ENCODE peak calls at places on chromosomes 7 and 10, in five cellular contexts. S is astrocyte of the cerebellum, P is B cell, C is GM10248, Z is tibial artery. J is an unnamed sample.

GRCh38 chr10:16788125-16788524 is 29.1 kb downstream of the RSU1 start:
- DNase-seq in Z (no peak), C (no peak), S (no peak), P (no peak), J (no peak)

GRCh38 chr7:124152859-124153692 is 120.2 kb upstream of the TMEM229A start:
- DNase-seq in Z (no peak), S (no peak), C (no peak), P (no peak), J (no peak)

GRCh38 chr10:60878224-60878623 is 65.8 kb downstream of the RHOBTB1 start:
- DNase-seq in C (no peak), P (no peak), S (no peak), Z (no peak), J (no peak)

GRCh38 chr10:45294681-45295080 is 20.7 kb downstream of the OR13A1 start:
- DNase-seq in Z (no peak), C (no peak), S (no peak), P (no peak), J (no peak)

GRCh38 chr7:2713370-2713769 is 25.4 kb downstream of the AMZ1 start:
- DNase-seq in C (no peak), S (no peak), P (no peak), Z (no peak), J (no peak)

GRCh38 chr7:55964802-55965470 is 551 bp downstream of the NIPSNAP2 start:
- DNase-seq in P (no peak), Z (peak; percentile 51), C (peak; percentile 87), S (no peak), J (no peak)

GRCh38 chr7:93715234-93715633 is 140.7 kb upstream of the CALCR start:
- DNase-seq in Z (peak; percentile 34), P (no peak), C (no peak), S (peak; percentile 5), J (no peak)

GRCh38 chr10:71581376-71581775 is 138.2 kb downstream of the C10orf105 start:
- DNase-seq in S (no peak), P (no peak), Z (no peak), C (no peak), J (no peak)

GRCh38 chr7:114574384-114574783 is 159.8 kb downstream of the FOXP2 start:
- DNase-seq in Z (no peak), P (no peak), C (no peak), S (peak; percentile 12), J (no peak)

GRCh38 chr7:143408686-143409551 is at the start of gene EPHA1:
- DNase-seq in Z (no peak), P (peak; percentile 87), C (no peak), S (no peak), J (no peak)

GRCh38 chr10:115094605-115095004 is 1.4 kb downstream of the ATRNL1 start:
- DNase-seq in Z (no peak), C (no peak), S (no peak), P (no peak), J (no peak)

GRCh38 chr7:137669706-137670105 is 177.1 kb downstream of the DGKI start:
- DNase-seq in S (no peak), Z (no peak), C (no peak), P (no peak), J (no peak)

GRCh38 chr7:66250711-66251110 is 45.6 kb downstream of the TPST1 start:
- DNase-seq in C (no peak), S (no peak), P (no peak), Z (no peak), J (no peak)

GRCh38 chr10:3852147-3852904 is 67.3 kb upstream of the KLF6 start:
- DNase-seq in S (peak; percentile 97), C (peak; percentile 73), P (no peak), Z (peak; percentile 90), J (peak; percentile 72)

GRCh38 chr10:3853016-3853415 is 68.0 kb upstream of the KLF6 start:
- DNase-seq in P (no peak), Z (no peak), C (no peak), S (no peak), J (no peak)

GRCh38 chr10:3853547-3853989 is 68.6 kb upstream of the KLF6 start:
- DNase-seq in Z (no peak), S (peak; percentile 23), P (no peak), C (no peak), J (no peak)

GRCh38 chr10:3848768-3849643 is 64.0 kb upstream of the KLF6 start:
- DNase-seq in C (no peak), P (no peak), Z (no peak), S (no peak), J (no peak)

GRCh38 chr10:3850999-3851937 is 66.3 kb upstream of the KLF6 start:
- DNase-seq in C (peak; percentile 52), S (peak; percentile 3), P (peak; percentile 57), Z (peak; percentile 45), J (no peak)
- TF ChIP-seq CTCF in C (no peak), S (no peak), P (no peak), Z (no peak), J (no peak)

DNA sequence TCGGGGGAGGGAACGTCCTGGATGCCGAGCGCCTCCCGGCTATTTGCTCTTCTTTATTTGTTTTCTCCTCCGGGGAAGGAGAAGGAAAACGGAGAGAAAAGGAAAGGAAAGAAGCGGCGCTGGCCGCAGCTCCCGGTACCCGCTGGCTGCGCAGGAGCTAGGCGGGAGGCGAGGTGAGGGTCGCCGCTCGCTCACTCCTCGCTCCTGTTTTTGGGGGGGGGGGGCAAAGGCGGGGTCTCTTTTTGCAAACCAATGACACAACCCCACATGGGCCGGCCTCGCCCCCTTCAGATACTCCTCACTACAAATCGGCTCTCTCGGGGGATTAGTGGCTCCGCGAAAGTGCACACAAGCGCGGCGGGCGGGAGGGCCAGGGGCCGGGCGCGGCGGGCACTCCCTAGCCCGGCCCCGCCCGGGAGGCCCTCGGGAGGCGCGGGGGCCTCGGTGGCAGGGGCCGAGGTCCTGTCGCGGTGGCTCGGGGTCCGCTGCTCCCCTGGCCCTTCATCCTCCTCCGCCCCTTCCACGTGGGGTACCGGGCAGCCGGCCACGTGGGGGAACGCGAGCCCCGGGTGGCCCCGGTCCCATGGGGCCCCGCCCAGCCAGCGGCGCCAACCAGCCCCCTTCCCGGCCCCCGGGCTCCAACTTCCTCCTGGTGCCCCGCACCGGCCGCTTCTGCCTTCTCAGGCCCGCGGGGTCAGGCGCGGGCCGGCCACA is 650 bp upstream of the CTBP2 start:
- DNase-seq in P (peak; percentile 71), Z (peak; percentile 92), S (peak; percentile 61), C (peak; percentile 40), J (no peak)
- TF ChIP-seq CTCF in P (no peak), Z (peak; percentile 47), S (no peak), C (no peak), J (no peak)

GRCh38 chr7:128452552-128452951 is 3.1 kb upstream of the HILPDA start:
- DNase-seq in Z (no peak), P (no peak), C (no peak), S (no peak), J (no peak)

GRCh38 chr7:128458956-128459355 is 3.3 kb downstream of the HILPDA start:
- DNase-seq in S (no peak), Z (no peak), C (no peak), P (no peak), J (no peak)

GRCh38 chr7:128453836-128454804 is 1.6 kb upstream of the HILPDA start:
- DNase-seq in S (peak; percentile 91), C (no peak), Z (peak; percentile 89), P (no peak), J (peak; percentile 75)

GRCh38 chr7:128455556-128456254 is at the start of gene HILPDA:
- DNase-seq in C (peak; percentile 97), P (peak; percentile 98), Z (peak; percentile 93), S (peak; percentile 97), J (peak; percentile 73)

DNA sequence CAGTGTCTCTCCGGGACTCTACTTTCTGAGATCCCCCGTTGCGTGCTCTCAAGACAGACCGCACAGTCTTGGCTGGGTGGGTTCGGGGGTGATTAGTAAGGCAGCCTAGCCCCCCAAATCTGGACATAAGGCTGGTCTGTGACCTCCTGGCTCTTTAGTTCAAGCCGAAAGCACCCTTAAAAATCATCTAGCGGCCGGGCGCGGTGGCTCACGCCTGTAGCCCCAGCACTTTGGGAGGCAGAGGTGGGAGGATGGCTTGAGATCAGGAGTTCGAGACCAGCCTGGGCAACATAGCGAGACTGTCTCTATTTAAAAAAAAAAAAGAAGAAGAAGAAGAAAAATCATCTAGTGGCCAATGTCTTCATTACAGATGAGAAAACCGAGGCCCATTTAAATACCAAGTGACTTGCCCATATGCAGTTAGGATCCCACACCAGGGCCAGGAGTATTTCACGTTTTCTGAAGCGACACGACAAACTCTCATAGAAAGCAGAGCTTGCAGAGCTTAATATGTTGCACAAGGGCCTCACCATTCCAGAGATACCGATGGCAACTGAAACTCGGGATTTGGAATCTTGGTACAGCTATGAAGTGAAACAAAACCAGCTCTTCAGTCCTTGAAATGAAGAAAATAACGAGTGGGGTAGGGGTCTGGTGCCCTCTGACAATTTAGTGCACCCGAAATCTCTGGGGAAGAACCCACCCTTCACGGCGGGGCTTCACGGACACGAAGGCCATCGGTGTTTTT is 696 bp upstream of the HILPDA start:
- DNase-seq in Z (no peak), P (no peak), C (no peak), S (peak; percentile 15), J (no peak)
- TF ChIP-seq CTCF in Z (no peak), P (peak; percentile 29), C (no peak), S (no peak), J (no peak)

GRCh38 chr7:130397056-130397455 is 16.8 kb downstream of the CPA1 start:
- DNase-seq in P (no peak), C (no peak), S (no peak), Z (no peak), J (no peak)
- TF ChIP-seq CTCF in P (no peak), C (no peak), S (no peak), Z (no peak), J (no peak)

DNA sequence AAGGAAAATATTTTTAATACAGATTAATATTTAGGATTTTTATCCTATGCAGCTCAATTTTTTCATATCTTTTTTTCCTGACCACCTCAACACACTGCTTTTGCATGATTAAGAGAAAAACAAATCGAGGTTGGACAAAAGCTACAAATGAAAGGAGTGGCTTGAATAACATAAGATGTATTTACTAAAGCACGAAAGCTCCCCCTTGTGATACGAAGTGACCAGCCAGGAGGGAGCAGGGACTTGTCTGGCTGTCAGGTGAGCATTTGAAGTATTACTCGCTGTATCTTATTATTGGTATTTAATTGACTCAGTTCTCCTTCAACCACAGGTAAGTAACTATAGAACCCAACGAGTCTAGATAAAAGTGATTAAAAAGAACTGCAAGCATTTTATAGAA is 265.2 kb upstream of the PHF14 start:
- DNase-seq in C (no peak), S (no peak), P (no peak), Z (no peak), J (no peak)
- TF ChIP-seq CTCF in C (peak; percentile 14), S (peak; percentile 7), P (no peak), Z (no peak), J (no peak)

GRCh38 chr10:132111121-132111731 is 45.5 kb downstream of the JAKMIP3 start:
- DNase-seq in S (no peak), P (no peak), C (no peak), Z (no peak), J (no peak)
- TF ChIP-seq CTCF in S (no peak), P (no peak), C (no peak), Z (no peak), J (no peak)

GRCh38 chr7:29763266-29763665 is 43.0 kb upstream of the WIPF3 start:
- DNase-seq in S (no peak), C (no peak), P (no peak), Z (no peak), J (no peak)

GRCh38 chr7:29765392-29765979 is 40.8 kb upstream of the WIPF3 start:
- DNase-seq in S (no peak), Z (no peak), C (no peak), P (no peak), J (no peak)

GRCh38 chr7:29764227-29764626 is 42.1 kb upstream of the WIPF3 start:
- DNase-seq in C (no peak), S (no peak), P (no peak), Z (no peak), J (no peak)
- TF ChIP-seq CTCF in C (no peak), S (no peak), P (no peak), Z (peak; percentile 15), J (no peak)

GRCh38 chr7:81127991-81128390 is 209.1 kb upstream of the SEMA3C start:
- DNase-seq in S (no peak), C (no peak), P (no peak), Z (no peak), J (no peak)
- TF ChIP-seq CTCF in S (no peak), C (no peak), P (no peak), Z (no peak), J (no peak)

J was measured in omental fat pad.